ENCODE peak calls at places on chromosomes 12 and 14, in eight cellular contexts. One of them, this sample, is unnamed.

GRCh38 chr14:94897092-94897491 is 127.2 kb upstream of the GSC start:
- DNase-seq in neural crest cell: no peak
- DNase-seq in PC-3: no peak
- DNase-seq in smooth muscle cell of the brain vasculature: no peak
- DNase-seq in NCI-H524 treated with DMSO at 0.1 percent for 48 hours: no peak
- DNase-seq in NCI-H1694 treated with DMSO at 0.1 percent for 48 hours: no peak
- DNase-seq in DMS79 treated with DMSO at 0.1 percent for 48 hours: no peak
- DNase-seq in substantia nigra: no peak
- DNase-seq in this sample: no peak

GRCh38 chr12:92955997-92956663 is 27.0 kb upstream of the EEA1 start:
- DNase-seq in DMS79 treated with DMSO at 0.1 percent for 48 hours: no peak
- DNase-seq in neural crest cell: no peak
- DNase-seq in NCI-H524 treated with DMSO at 0.1 percent for 48 hours: no peak
- DNase-seq in PC-3: no peak
- DNase-seq in smooth muscle cell of the brain vasculature: no peak
- DNase-seq in NCI-H1694 treated with DMSO at 0.1 percent for 48 hours: no peak
- DNase-seq in substantia nigra: no peak
- DNase-seq in this sample: no peak

GRCh38 chr12:124581299-124581698 is 13.9 kb upstream of the NCOR2 start:
- DNase-seq in smooth muscle cell of the brain vasculature: no peak
- DNase-seq in DMS79 treated with DMSO at 0.1 percent for 48 hours: no peak
- DNase-seq in PC-3: peak
- DNase-seq in NCI-H524 treated with DMSO at 0.1 percent for 48 hours: no peak
- DNase-seq in NCI-H1694 treated with DMSO at 0.1 percent for 48 hours: no peak
- DNase-seq in neural crest cell: no peak
- DNase-seq in substantia nigra: no peak
- DNase-seq in this sample: no peak

GRCh38 chr14:100416921-100417451 is 93.8 kb downstream of the SLC25A47 start:
- DNase-seq in substantia nigra: no peak
- DNase-seq in DMS79 treated with DMSO at 0.1 percent for 48 hours: no peak
- DNase-seq in neural crest cell: no peak
- DNase-seq in PC-3: peak
- DNase-seq in NCI-H524 treated with DMSO at 0.1 percent for 48 hours: no peak
- DNase-seq in NCI-H1694 treated with DMSO at 0.1 percent for 48 hours: no peak
- DNase-seq in smooth muscle cell of the brain vasculature: no peak
- DNase-seq in this sample: no peak

GRCh38 chr12:31931796-31932715 is 27.2 kb upstream of the RESF1 start:
- DNase-seq in NCI-H524 treated with DMSO at 0.1 percent for 48 hours: no peak
- DNase-seq in neural crest cell: no peak
- DNase-seq in PC-3: no peak
- DNase-seq in smooth muscle cell of the brain vasculature: no peak
- DNase-seq in substantia nigra: no peak
- DNase-seq in NCI-H1694 treated with DMSO at 0.1 percent for 48 hours: no peak
- DNase-seq in DMS79 treated with DMSO at 0.1 percent for 48 hours: no peak
- DNase-seq in this sample: no peak

GRCh38 chr12:34595749-34596733 is 573.7 kb downstream of the ALG10 start:
- DNase-seq in NCI-H524 treated with DMSO at 0.1 percent for 48 hours: no peak
- DNase-seq in NCI-H1694 treated with DMSO at 0.1 percent for 48 hours: no peak
- DNase-seq in DMS79 treated with DMSO at 0.1 percent for 48 hours: no peak
- DNase-seq in smooth muscle cell of the brain vasculature: no peak
- DNase-seq in substantia nigra: no peak
- DNase-seq in neural crest cell: no peak
- DNase-seq in PC-3: no peak
- DNase-seq in this sample: no peak

GRCh38 chr12:68611094-68611818 is 557 bp downstream of the RAP1B start:
- DNase-seq in neural crest cell: peak
- DNase-seq in NCI-H524 treated with DMSO at 0.1 percent for 48 hours: no peak
- DNase-seq in DMS79 treated with DMSO at 0.1 percent for 48 hours: peak
- DNase-seq in PC-3: peak
- DNase-seq in NCI-H1694 treated with DMSO at 0.1 percent for 48 hours: no peak
- DNase-seq in smooth muscle cell of the brain vasculature: no peak
- DNase-seq in substantia nigra: peak
- DNase-seq in this sample: no peak

GRCh38 chr14:24802236-24802635 is 168.2 kb upstream of the GZMB start:
- DNase-seq in neural crest cell: no peak
- DNase-seq in smooth muscle cell of the brain vasculature: no peak
- DNase-seq in substantia nigra: no peak
- DNase-seq in NCI-H1694 treated with DMSO at 0.1 percent for 48 hours: no peak
- DNase-seq in DMS79 treated with DMSO at 0.1 percent for 48 hours: no peak
- DNase-seq in PC-3: no peak
- DNase-seq in NCI-H524 treated with DMSO at 0.1 percent for 48 hours: no peak
- DNase-seq in this sample: no peak

GRCh38 chr12:118103231-118103600 is 595 bp downstream of the VSIG10 start:
- DNase-seq in DMS79 treated with DMSO at 0.1 percent for 48 hours: peak
- DNase-seq in smooth muscle cell of the brain vasculature: no peak
- DNase-seq in substantia nigra: no peak
- DNase-seq in neural crest cell: no peak
- DNase-seq in NCI-H1694 treated with DMSO at 0.1 percent for 48 hours: peak
- DNase-seq in NCI-H524 treated with DMSO at 0.1 percent for 48 hours: no peak
- DNase-seq in PC-3: peak
- DNase-seq in this sample: no peak

GRCh38 chr14:100241279-100241678 is 2.3 kb downstream of the YY1 start:
- DNase-seq in neural crest cell: no peak
- DNase-seq in smooth muscle cell of the brain vasculature: no peak
- DNase-seq in substantia nigra: no peak
- DNase-seq in NCI-H524 treated with DMSO at 0.1 percent for 48 hours: no peak
- DNase-seq in PC-3: peak
- DNase-seq in DMS79 treated with DMSO at 0.1 percent for 48 hours: no peak
- DNase-seq in NCI-H1694 treated with DMSO at 0.1 percent for 48 hours: no peak
- DNase-seq in this sample: no peak

GRCh38 chr12:109461049-109461845 is 15.9 kb downstream of the KCTD10 start:
- DNase-seq in NCI-H1694 treated with DMSO at 0.1 percent for 48 hours: no peak
- DNase-seq in PC-3: peak
- DNase-seq in NCI-H524 treated with DMSO at 0.1 percent for 48 hours: no peak
- DNase-seq in substantia nigra: no peak
- DNase-seq in neural crest cell: no peak
- DNase-seq in DMS79 treated with DMSO at 0.1 percent for 48 hours: no peak
- DNase-seq in smooth muscle cell of the brain vasculature: no peak
- DNase-seq in this sample: no peak

GRCh38 chr14:55513491-55513890 is 66.5 kb upstream of the KTN1 start:
- DNase-seq in neural crest cell: no peak
- DNase-seq in smooth muscle cell of the brain vasculature: no peak
- DNase-seq in substantia nigra: no peak
- DNase-seq in NCI-H1694 treated with DMSO at 0.1 percent for 48 hours: no peak
- DNase-seq in NCI-H524 treated with DMSO at 0.1 percent for 48 hours: no peak
- DNase-seq in DMS79 treated with DMSO at 0.1 percent for 48 hours: no peak
- DNase-seq in PC-3: no peak
- DNase-seq in this sample: no peak

GRCh38 chr14:100308112-100308792 is 2.0 kb upstream of the SLC25A29 start:
- DNase-seq in smooth muscle cell of the brain vasculature: no peak
- DNase-seq in neural crest cell: no peak
- DNase-seq in NCI-H1694 treated with DMSO at 0.1 percent for 48 hours: peak
- DNase-seq in PC-3: peak
- DNase-seq in DMS79 treated with DMSO at 0.1 percent for 48 hours: no peak
- DNase-seq in NCI-H524 treated with DMSO at 0.1 percent for 48 hours: no peak
- DNase-seq in substantia nigra: no peak
- DNase-seq in this sample: no peak

GRCh38 chr14:65904988-65905387 is 492.5 kb downstream of the FUT8 start:
- DNase-seq in PC-3: no peak
- DNase-seq in neural crest cell: no peak
- DNase-seq in smooth muscle cell of the brain vasculature: no peak
- DNase-seq in NCI-H1694 treated with DMSO at 0.1 percent for 48 hours: no peak
- DNase-seq in NCI-H524 treated with DMSO at 0.1 percent for 48 hours: no peak
- DNase-seq in DMS79 treated with DMSO at 0.1 percent for 48 hours: no peak
- DNase-seq in substantia nigra: no peak
- DNase-seq in this sample: no peak

GRCh38 chr12:130526813-130527212 is 189.1 kb downstream of the PIWIL1 start:
- DNase-seq in DMS79 treated with DMSO at 0.1 percent for 48 hours: no peak
- DNase-seq in NCI-H1694 treated with DMSO at 0.1 percent for 48 hours: no peak
- DNase-seq in NCI-H524 treated with DMSO at 0.1 percent for 48 hours: no peak
- DNase-seq in substantia nigra: no peak
- DNase-seq in neural crest cell: peak
- DNase-seq in PC-3: peak
- DNase-seq in smooth muscle cell of the brain vasculature: no peak
- DNase-seq in this sample: no peak

GRCh38 chr12:116916714-116917114 is 6.0 kb downstream of the FBXW8 start:
- DNase-seq in NCI-H1694 treated with DMSO at 0.1 percent for 48 hours: no peak
- DNase-seq in substantia nigra: no peak
- DNase-seq in neural crest cell: no peak
- DNase-seq in DMS79 treated with DMSO at 0.1 percent for 48 hours: no peak
- DNase-seq in NCI-H524 treated with DMSO at 0.1 percent for 48 hours: no peak
- DNase-seq in smooth muscle cell of the brain vasculature: no peak
- DNase-seq in PC-3: peak
- DNase-seq in this sample: no peak

GRCh38 chr12:886206-886605 is 63.3 kb downstream of the RAD52 start:
- DNase-seq in smooth muscle cell of the brain vasculature: no peak
- DNase-seq in NCI-H1694 treated with DMSO at 0.1 percent for 48 hours: no peak
- DNase-seq in substantia nigra: no peak
- DNase-seq in DMS79 treated with DMSO at 0.1 percent for 48 hours: no peak
- DNase-seq in neural crest cell: no peak
- DNase-seq in PC-3: no peak
- DNase-seq in NCI-H524 treated with DMSO at 0.1 percent for 48 hours: no peak
- DNase-seq in this sample: no peak

GRCh38 chr14:64394423-64394822 is 6.3 kb downstream of the MTHFD1 start:
- DNase-seq in NCI-H524 treated with DMSO at 0.1 percent for 48 hours: no peak
- DNase-seq in substantia nigra: no peak
- DNase-seq in PC-3: no peak
- DNase-seq in DMS79 treated with DMSO at 0.1 percent for 48 hours: no peak
- DNase-seq in smooth muscle cell of the brain vasculature: no peak
- DNase-seq in neural crest cell: no peak
- DNase-seq in NCI-H1694 treated with DMSO at 0.1 percent for 48 hours: no peak
- DNase-seq in this sample: no peak

GRCh38 chr12:46459111-46459510 is 86.5 kb upstream of the SLC38A2 start:
- DNase-seq in substantia nigra: no peak
- DNase-seq in NCI-H524 treated with DMSO at 0.1 percent for 48 hours: no peak
- DNase-seq in smooth muscle cell of the brain vasculature: peak
- DNase-seq in DMS79 treated with DMSO at 0.1 percent for 48 hours: no peak
- DNase-seq in PC-3: no peak
- DNase-seq in NCI-H1694 treated with DMSO at 0.1 percent for 48 hours: no peak
- DNase-seq in neural crest cell: no peak
- DNase-seq in this sample: no peak

GRCh38 chr12:60148109-60148508 is 552.3 kb downstream of the SLC16A7 start:
- DNase-seq in PC-3: peak
- DNase-seq in NCI-H1694 treated with DMSO at 0.1 percent for 48 hours: no peak
- DNase-seq in substantia nigra: no peak
- DNase-seq in neural crest cell: no peak
- DNase-seq in NCI-H524 treated with DMSO at 0.1 percent for 48 hours: no peak
- DNase-seq in DMS79 treated with DMSO at 0.1 percent for 48 hours: no peak
- DNase-seq in smooth muscle cell of the brain vasculature: peak
- DNase-seq in this sample: no peak

GRCh38 chr12:116818341-116818856 is 62.8 kb downstream of the HRK start:
- DNase-seq in neural crest cell: no peak
- DNase-seq in smooth muscle cell of the brain vasculature: no peak
- DNase-seq in NCI-H524 treated with DMSO at 0.1 percent for 48 hours: no peak
- DNase-seq in NCI-H1694 treated with DMSO at 0.1 percent for 48 hours: no peak
- DNase-seq in PC-3: peak
- DNase-seq in substantia nigra: no peak
- DNase-seq in DMS79 treated with DMSO at 0.1 percent for 48 hours: no peak
- DNase-seq in this sample: no peak

GRCh38 chr12:27852117-27852516 is 72.1 kb upstream of the MANSC4 start:
- DNase-seq in PC-3: no peak
- DNase-seq in smooth muscle cell of the brain vasculature: no peak
- DNase-seq in NCI-H1694 treated with DMSO at 0.1 percent for 48 hours: no peak
- DNase-seq in DMS79 treated with DMSO at 0.1 percent for 48 hours: no peak
- DNase-seq in NCI-H524 treated with DMSO at 0.1 percent for 48 hours: no peak
- DNase-seq in neural crest cell: no peak
- DNase-seq in substantia nigra: no peak
- DNase-seq in this sample: no peak

GRCh38 chr14:54209501-54210231 is 187.1 kb upstream of the CDKN3 start:
- DNase-seq in NCI-H1694 treated with DMSO at 0.1 percent for 48 hours: no peak
- DNase-seq in substantia nigra: no peak
- DNase-seq in neural crest cell: no peak
- DNase-seq in PC-3: peak
- DNase-seq in NCI-H524 treated with DMSO at 0.1 percent for 48 hours: no peak
- DNase-seq in DMS79 treated with DMSO at 0.1 percent for 48 hours: no peak
- DNase-seq in smooth muscle cell of the brain vasculature: no peak
- DNase-seq in this sample: no peak

GRCh38 chr14:43003845-43004244 is 1397.2 kb downstream of the LRFN5 start:
- DNase-seq in smooth muscle cell of the brain vasculature: no peak
- DNase-seq in NCI-H524 treated with DMSO at 0.1 percent for 48 hours: no peak
- DNase-seq in neural crest cell: no peak
- DNase-seq in PC-3: no peak
- DNase-seq in DMS79 treated with DMSO at 0.1 percent for 48 hours: no peak
- DNase-seq in NCI-H1694 treated with DMSO at 0.1 percent for 48 hours: no peak
- DNase-seq in substantia nigra: no peak
- DNase-seq in this sample: no peak

This sample was measured in SK-N-MC.